ENCODE peak calls at places on chromosomes 16 and 17, in nine cellular contexts. D, X, L, Z, J, W, B, G and F are unnamed samples.

GRCh38 chr17:17018612-17019429 is 23.4 kb upstream of the MPRIP start:
- DNase-seq in L (no peak), D (no peak), Z (no peak), W (no peak), B (no peak), J (no peak), X (no peak), G (no peak), F (no peak)

GRCh38 chr17:57107498-57108101 is 22.6 kb downstream of the AKAP1 start:
- DNase-seq in W (no peak), L (no peak), X (no peak), B (peak), Z (peak), D (peak), G (no peak), J (no peak), F (peak)

GRCh38 chr17:48624544-48625501 is 1.3 kb downstream of the HOXB9 start:
- DNase-seq in W (no peak), B (no peak), X (no peak), L (no peak), G (no peak), Z (peak), J (no peak), D (peak), F (peak)

GRCh38 chr17:62693616-62694415 is 66.3 kb downstream of the MRC2 start:
- DNase-seq in B (peak), W (no peak), X (no peak), L (no peak), J (no peak), G (no peak), Z (no peak), D (peak), F (no peak)

GRCh38 chr17:50168319-50168718 is 2.5 kb downstream of the SGCA start:
- DNase-seq in G (no peak), W (no peak), B (no peak), Z (no peak), X (no peak), L (no peak), J (no peak), D (no peak), F (no peak)

GRCh38 chr16:8543258-8543657 is 47.1 kb downstream of the TMEM114 start:
- DNase-seq in W (no peak), G (no peak), L (no peak), X (no peak), J (no peak), Z (no peak), D (no peak), B (no peak), F (no peak)

GRCh38 chr17:15479697-15480096 is 12.3 kb upstream of the CDRT4 start:
- DNase-seq in Z (peak), D (peak), X (no peak), W (no peak), B (peak), G (no peak), L (no peak), J (no peak), F (peak)

GRCh38 chr17:49739662-49740271 is 24.2 kb downstream of the FAM117A start:
- DNase-seq in D (peak), W (no peak), X (peak), G (peak), Z (no peak), J (no peak), L (no peak), B (no peak), F (peak)

GRCh38 chr17:339193-340061 is 13.2 kb downstream of the RPH3AL start:
- DNase-seq in G (no peak), X (peak), W (no peak), L (no peak), J (no peak), Z (no peak), B (no peak), D (no peak), F (no peak)

GRCh38 chr17:11644265-11645212 is 46.3 kb downstream of the DNAH9 start:
- DNase-seq in D (peak), B (peak), L (peak), Z (peak), J (no peak), W (no peak), X (no peak), G (peak), F (peak)

GRCh38 chr16:85291302-85292148 is 179.3 kb upstream of the CIBAR2 start:
- DNase-seq in L (peak), B (no peak), G (no peak), Z (no peak), X (peak), W (no peak), D (no peak), J (no peak), F (peak)

GRCh38 chr17:76270770-76271668 is 5.9 kb downstream of the UBALD2 start:
- DNase-seq in W (no peak), L (no peak), J (no peak), X (no peak), D (no peak), B (no peak), G (peak), Z (peak), F (peak)

GRCh38 chr17:1762906-1763829 is 1.3 kb downstream of the SERPINF1 start:
- DNase-seq in Z (peak), W (no peak), L (no peak), B (peak), X (peak), G (no peak), J (no peak), D (no peak), F (peak)

GRCh38 chr17:78659546-78659945 is 82.3 kb upstream of the DNAH17 start:
- DNase-seq in X (no peak), L (no peak), W (no peak), G (no peak), B (no peak), D (no peak), J (no peak), Z (no peak), F (no peak)

GRCh38 chr16:86299882-86300490 is 210.3 kb upstream of the FOXF1 start:
- DNase-seq in D (no peak), B (no peak), X (no peak), J (no peak), L (no peak), Z (no peak), W (no peak), G (no peak), F (no peak)

GRCh38 chr17:19418312-19418992 is 7.4 kb downstream of the RNF112 start:
- DNase-seq in X (no peak), Z (no peak), W (no peak), J (no peak), D (peak), B (peak), L (no peak), G (peak), F (no peak)

GRCh38 chr17:57211543-57211942 is 44.8 kb upstream of the MSI2 start:
- DNase-seq in W (no peak), L (no peak), D (peak), G (no peak), J (no peak), B (peak), Z (peak), X (no peak), F (peak)

GRCh38 chr17:27079660-27080059 is 214.3 kb upstream of the WSB1 start:
- DNase-seq in Z (no peak), J (no peak), L (no peak), B (no peak), W (no peak), D (no peak), X (no peak), G (no peak), F (no peak)

GRCh38 chr16:2830355-2830695 is 222 bp downstream of the ZG16B start:
- DNase-seq in G (no peak), B (no peak), W (no peak), X (no peak), L (no peak), D (no peak), J (no peak), Z (no peak), F (no peak)

GRCh38 chr16:65336169-65336568 is 214.3 kb upstream of the CDH11 start:
- DNase-seq in J (no peak), L (no peak), Z (peak), X (no peak), W (no peak), B (peak), G (no peak), D (peak), F (peak)

GRCh38 chr16:74563828-74564263 is 43.1 kb downstream of the GLG1 start:
- DNase-seq in D (peak), Z (peak), W (no peak), G (no peak), B (peak), X (no peak), L (no peak), J (no peak), F (no peak)

GRCh38 chr16:70685938-70686375 is at the start of gene MTSS2:
- DNase-seq in L (peak), D (peak), B (peak), Z (peak), J (peak), W (no peak), X (peak), G (peak), F (peak)

GRCh38 chr17:58377005-58377660 is 25.1 kb upstream of the SUPT4H1 start:
- DNase-seq in J (no peak), Z (no peak), W (no peak), D (no peak), X (no peak), B (no peak), L (no peak), G (no peak), F (no peak)

GRCh38 chr16:14955546-14956231 is 18.4 kb downstream of the NPIPA1 start:
- DNase-seq in B (no peak), W (no peak), X (peak), J (peak), L (no peak), G (no peak), D (no peak), Z (no peak), F (no peak)

GRCh38 chr16:24045641-24046040 is 209.9 kb downstream of the PRKCB start:
- DNase-seq in L (no peak), Z (no peak), D (peak), J (no peak), W (no peak), B (no peak), X (no peak), G (no peak), F (peak)

GRCh38 chr16:4385066-4385788 is 13.6 kb downstream of the VASN start:
- DNase-seq in G (no peak), Z (no peak), X (no peak), B (no peak), W (no peak), J (no peak), L (no peak), D (peak), F (no peak)

GRCh38 chr17:3921853-3922319 is 5.6 kb upstream of the P2RX1 start:
- DNase-seq in X (no peak), J (no peak), B (peak), L (no peak), G (no peak), Z (no peak), W (no peak), D (no peak), F (no peak)

GRCh38 chr17:82915010-82915696 is 75.3 kb upstream of the ZNF750 start:
- DNase-seq in D (no peak), X (no peak), Z (no peak), J (no peak), W (no peak), G (no peak), B (no peak), L (no peak), F (no peak)

GRCh38 chr17:61230461-61230860 is 169.2 kb upstream of the TBX2 start:
- DNase-seq in B (no peak), Z (no peak), L (no peak), W (no peak), D (no peak), J (no peak), G (no peak), X (no peak), F (no peak)

GRCh38 chr17:48997103-48997826 is at the start of gene IGF2BP1:
- DNase-seq in L (no peak), D (no peak), W (no peak), X (no peak), J (peak), B (peak), Z (peak), G (no peak), F (peak)

GRCh38 chr16:85010931-85011845 is at the start of gene ZDHHC7:
- DNase-seq in G (peak), W (no peak), J (peak), Z (peak), L (peak), X (peak), B (peak), D (peak), F (peak)

GRCh38 chr16:57061084-57061905 is 31.1 kb upstream of the CPNE2 start:
- DNase-seq in L (no peak), W (no peak), Z (peak), B (peak), D (peak), G (no peak), J (no peak), X (peak), F (peak)

GRCh38 chr16:19718624-19718965 is 524 bp downstream of the IQCK start:
- DNase-seq in D (peak), B (peak), G (no peak), J (no peak), L (no peak), W (no peak), Z (no peak), X (no peak), F (peak)

GRCh38 chr17:72302735-72303134 is 181.9 kb downstream of the SOX9 start:
- DNase-seq in W (no peak), B (no peak), G (no peak), J (no peak), Z (no peak), X (no peak), D (no peak), L (no peak), F (no peak)